ENCODE peak calls at places on chromosomes 1 and 21, in five cellular contexts. One of them, this sample, is unnamed.

GRCh38 chr1:190597361-190597760 is 119.7 kb upstream of the BRINP3 start:
- DNase-seq in fibroblast of the conjunctiva: no peak
- DNase-seq in kidney tubule cell: no peak
- DNase-seq in GM04504: no peak
- DNase-seq in activated CD4-positive, alpha-beta T cell treated with anti-CD3 and anti-CD28 coated beads, Interleukin-2, amount 50 U/mL, for 24 hours: no peak
- DNase-seq in this sample: no peak

GRCh38 chr1:201503397-201504176 is 3.3 kb downstream of the CSRP1 start:
- DNase-seq in fibroblast of the conjunctiva: peak
- DNase-seq in kidney tubule cell: peak
- DNase-seq in GM04504: peak
- DNase-seq in activated CD4-positive, alpha-beta T cell treated with anti-CD3 and anti-CD28 coated beads, Interleukin-2, amount 50 U/mL, for 24 hours: no peak
- DNase-seq in this sample: no peak

GRCh38 chr1:12315126-12315525 is 85.3 kb downstream of the VPS13D start:
- DNase-seq in fibroblast of the conjunctiva: peak
- DNase-seq in kidney tubule cell: no peak
- DNase-seq in GM04504: no peak
- DNase-seq in activated CD4-positive, alpha-beta T cell treated with anti-CD3 and anti-CD28 coated beads, Interleukin-2, amount 50 U/mL, for 24 hours: no peak
- DNase-seq in this sample: no peak

GRCh38 chr1:231923461-231924132 is 297.0 kb downstream of the DISC1 start:
- DNase-seq in fibroblast of the conjunctiva: no peak
- DNase-seq in kidney tubule cell: no peak
- DNase-seq in GM04504: no peak
- DNase-seq in activated CD4-positive, alpha-beta T cell treated with anti-CD3 and anti-CD28 coated beads, Interleukin-2, amount 50 U/mL, for 24 hours: no peak
- DNase-seq in this sample: no peak

GRCh38 chr1:181364801-181365200 is 118.5 kb upstream of the CACNA1E start:
- DNase-seq in fibroblast of the conjunctiva: no peak
- DNase-seq in kidney tubule cell: no peak
- DNase-seq in GM04504: no peak
- DNase-seq in activated CD4-positive, alpha-beta T cell treated with anti-CD3 and anti-CD28 coated beads, Interleukin-2, amount 50 U/mL, for 24 hours: no peak
- DNase-seq in this sample: no peak

GRCh38 chr1:210264521-210265380 is 32.2 kb downstream of the SERTAD4 start:
- DNase-seq in fibroblast of the conjunctiva: no peak
- DNase-seq in kidney tubule cell: peak
- DNase-seq in GM04504: no peak
- DNase-seq in activated CD4-positive, alpha-beta T cell treated with anti-CD3 and anti-CD28 coated beads, Interleukin-2, amount 50 U/mL, for 24 hours: no peak
- DNase-seq in this sample: no peak

GRCh38 chr1:67683736-67684525 is 1.1 kb upstream of the GADD45A start:
- DNase-seq in fibroblast of the conjunctiva: no peak
- DNase-seq in kidney tubule cell: peak
- DNase-seq in GM04504: no peak
- DNase-seq in activated CD4-positive, alpha-beta T cell treated with anti-CD3 and anti-CD28 coated beads, Interleukin-2, amount 50 U/mL, for 24 hours: peak
- DNase-seq in this sample: no peak

GRCh38 chr1:156781585-156782186 is 14.4 kb downstream of the PRCC start:
- DNase-seq in fibroblast of the conjunctiva: no peak
- DNase-seq in kidney tubule cell: peak
- DNase-seq in GM04504: no peak
- DNase-seq in activated CD4-positive, alpha-beta T cell treated with anti-CD3 and anti-CD28 coated beads, Interleukin-2, amount 50 U/mL, for 24 hours: no peak
- DNase-seq in this sample: no peak

GRCh38 chr1:163395767-163396166 is 74.0 kb downstream of the NUF2 start:
- DNase-seq in fibroblast of the conjunctiva: no peak
- DNase-seq in kidney tubule cell: no peak
- DNase-seq in GM04504: no peak
- DNase-seq in activated CD4-positive, alpha-beta T cell treated with anti-CD3 and anti-CD28 coated beads, Interleukin-2, amount 50 U/mL, for 24 hours: no peak
- DNase-seq in this sample: no peak

GRCh38 chr1:29974345-29974744 is 738.0 kb downstream of the PTPRU start:
- DNase-seq in fibroblast of the conjunctiva: peak
- DNase-seq in kidney tubule cell: peak
- DNase-seq in GM04504: peak
- DNase-seq in activated CD4-positive, alpha-beta T cell treated with anti-CD3 and anti-CD28 coated beads, Interleukin-2, amount 50 U/mL, for 24 hours: no peak
- DNase-seq in this sample: peak

GRCh38 chr1:182620924-182621585 is 16.9 kb upstream of the RGS16 start:
- DNase-seq in fibroblast of the conjunctiva: no peak
- DNase-seq in kidney tubule cell: no peak
- DNase-seq in GM04504: no peak
- DNase-seq in activated CD4-positive, alpha-beta T cell treated with anti-CD3 and anti-CD28 coated beads, Interleukin-2, amount 50 U/mL, for 24 hours: no peak
- DNase-seq in this sample: no peak

GRCh38 chr1:55364216-55364615 is 149.1 kb upstream of the USP24 start:
- DNase-seq in fibroblast of the conjunctiva: no peak
- DNase-seq in kidney tubule cell: no peak
- DNase-seq in GM04504: no peak
- DNase-seq in activated CD4-positive, alpha-beta T cell treated with anti-CD3 and anti-CD28 coated beads, Interleukin-2, amount 50 U/mL, for 24 hours: no peak
- DNase-seq in this sample: no peak

GRCh38 chr21:38824124-38824822 is 18.5 kb downstream of the ETS2 start:
- DNase-seq in fibroblast of the conjunctiva: peak
- DNase-seq in kidney tubule cell: no peak
- DNase-seq in GM04504: no peak
- DNase-seq in activated CD4-positive, alpha-beta T cell treated with anti-CD3 and anti-CD28 coated beads, Interleukin-2, amount 50 U/mL, for 24 hours: no peak
- DNase-seq in this sample: peak

GRCh38 chr1:42937836-42938595 is 20.7 kb downstream of the SLC2A1 start:
- DNase-seq in fibroblast of the conjunctiva: no peak
- DNase-seq in kidney tubule cell: no peak
- DNase-seq in GM04504: no peak
- DNase-seq in activated CD4-positive, alpha-beta T cell treated with anti-CD3 and anti-CD28 coated beads, Interleukin-2, amount 50 U/mL, for 24 hours: no peak
- DNase-seq in this sample: no peak

GRCh38 chr1:70528591-70529333 is 117.7 kb downstream of the CTH start:
- DNase-seq in fibroblast of the conjunctiva: peak
- DNase-seq in kidney tubule cell: peak
- DNase-seq in GM04504: no peak
- DNase-seq in activated CD4-positive, alpha-beta T cell treated with anti-CD3 and anti-CD28 coated beads, Interleukin-2, amount 50 U/mL, for 24 hours: no peak
- DNase-seq in this sample: peak

GRCh38 chr1:156276532-156276931 is 6.1 kb downstream of the SMG5 start:
- DNase-seq in fibroblast of the conjunctiva: no peak
- DNase-seq in kidney tubule cell: no peak
- DNase-seq in GM04504: no peak
- DNase-seq in activated CD4-positive, alpha-beta T cell treated with anti-CD3 and anti-CD28 coated beads, Interleukin-2, amount 50 U/mL, for 24 hours: no peak
- DNase-seq in this sample: no peak

GRCh38 chr1:222579316-222579715 is 10.4 kb downstream of the TAF1A start:
- DNase-seq in fibroblast of the conjunctiva: no peak
- DNase-seq in kidney tubule cell: no peak
- DNase-seq in GM04504: no peak
- DNase-seq in activated CD4-positive, alpha-beta T cell treated with anti-CD3 and anti-CD28 coated beads, Interleukin-2, amount 50 U/mL, for 24 hours: no peak
- DNase-seq in this sample: no peak

GRCh38 chr1:153572569-153573015 is 6.9 kb upstream of the S100A2 start:
- DNase-seq in fibroblast of the conjunctiva: peak
- DNase-seq in kidney tubule cell: peak
- DNase-seq in GM04504: peak
- DNase-seq in activated CD4-positive, alpha-beta T cell treated with anti-CD3 and anti-CD28 coated beads, Interleukin-2, amount 50 U/mL, for 24 hours: peak
- DNase-seq in this sample: no peak

GRCh38 chr1:23369335-23370013 is at the start of gene ZNF436:
- DNase-seq in fibroblast of the conjunctiva: peak
- DNase-seq in kidney tubule cell: peak
- DNase-seq in GM04504: peak
- DNase-seq in activated CD4-positive, alpha-beta T cell treated with anti-CD3 and anti-CD28 coated beads, Interleukin-2, amount 50 U/mL, for 24 hours: peak
- DNase-seq in this sample: no peak

GRCh38 chr1:161816201-161816600 is 50.1 kb downstream of the ATF6 start:
- DNase-seq in fibroblast of the conjunctiva: peak
- DNase-seq in kidney tubule cell: no peak
- DNase-seq in GM04504: no peak
- DNase-seq in activated CD4-positive, alpha-beta T cell treated with anti-CD3 and anti-CD28 coated beads, Interleukin-2, amount 50 U/mL, for 24 hours: no peak
- DNase-seq in this sample: no peak

GRCh38 chr1:166906647-166907046 is 30.6 kb upstream of the TADA1 start:
- DNase-seq in fibroblast of the conjunctiva: no peak
- DNase-seq in kidney tubule cell: no peak
- DNase-seq in GM04504: no peak
- DNase-seq in activated CD4-positive, alpha-beta T cell treated with anti-CD3 and anti-CD28 coated beads, Interleukin-2, amount 50 U/mL, for 24 hours: no peak
- DNase-seq in this sample: no peak

GRCh38 chr1:2212542-2213491 is 15.3 kb upstream of the SKI start:
- DNase-seq in fibroblast of the conjunctiva: peak
- DNase-seq in kidney tubule cell: peak
- DNase-seq in GM04504: peak
- DNase-seq in activated CD4-positive, alpha-beta T cell treated with anti-CD3 and anti-CD28 coated beads, Interleukin-2, amount 50 U/mL, for 24 hours: no peak
- DNase-seq in this sample: peak

GRCh38 chr1:44721521-44722361 is 9.2 kb downstream of the RNU5D-1 start:
- DNase-seq in fibroblast of the conjunctiva: peak
- DNase-seq in kidney tubule cell: peak
- DNase-seq in GM04504: peak
- DNase-seq in activated CD4-positive, alpha-beta T cell treated with anti-CD3 and anti-CD28 coated beads, Interleukin-2, amount 50 U/mL, for 24 hours: peak
- DNase-seq in this sample: no peak

GRCh38 chr1:82445132-82445531 is 644.4 kb downstream of the ADGRL2 start:
- DNase-seq in fibroblast of the conjunctiva: no peak
- DNase-seq in kidney tubule cell: no peak
- DNase-seq in GM04504: no peak
- DNase-seq in activated CD4-positive, alpha-beta T cell treated with anti-CD3 and anti-CD28 coated beads, Interleukin-2, amount 50 U/mL, for 24 hours: no peak
- DNase-seq in this sample: no peak

GRCh38 chr1:17167783-17168479 is 37.0 kb upstream of the PADI1 start:
- DNase-seq in fibroblast of the conjunctiva: no peak
- DNase-seq in kidney tubule cell: peak
- DNase-seq in GM04504: peak
- DNase-seq in activated CD4-positive, alpha-beta T cell treated with anti-CD3 and anti-CD28 coated beads, Interleukin-2, amount 50 U/mL, for 24 hours: no peak
- DNase-seq in this sample: no peak